ENCODE peak calls at places on chromosomes 16 and 17, in seven cellular contexts. S is MM.1S, E is fibroblast of lung, L is hepatocyte, Y is trophoblast cell, J is neural progenitor cell, M is astrocyte. Q is an unnamed sample.

GRCh38 chr16:82045471-82046178 is 10.6 kb downstream of the HSD17B2 start:
- DNase-seq in S (no peak), E (no peak), L (no peak), Y (no peak), J (peak), M (no peak), Q (no peak)

GRCh38 chr16:83513006-83513755 is 294.6 kb upstream of the HSBP1 start:
- DNase-seq in S (no peak), E (peak), L (no peak), Y (no peak), J (no peak), M (peak), Q (no peak)

GRCh38 chr16:88464447-88465318 is 11.6 kb downstream of the ZFPM1 start:
- DNase-seq in S (no peak), E (peak), L (peak), Y (no peak), J (no peak), M (peak), Q (no peak)

GRCh38 chr16:85720319-85720637 is 30.6 kb downstream of the C16orf74 start:
- DNase-seq in S (no peak), E (no peak), L (no peak), Y (no peak), J (no peak), M (no peak), Q (peak)

GRCh38 chr16:8863594-8864424 is 5.0 kb downstream of the CARHSP1 start:
- DNase-seq in S (no peak), E (no peak), L (peak), Y (no peak), J (peak), M (no peak), Q (no peak)

GRCh38 chr16:31458073-31458834 is 1.0 kb upstream of the ARMC5 start:
- DNase-seq in S (peak), E (no peak), L (peak), Y (peak), J (peak), M (peak), Q (peak)

GRCh38 chr16:28863929-28864886 is 565 bp downstream of the SH2B1 start:
- DNase-seq in S (no peak), E (peak), L (peak), Y (peak), J (peak), M (peak), Q (no peak)

GRCh38 chr16:73140944-73141343 is 93.0 kb upstream of the ZFHX3 start:
- DNase-seq in S (no peak), E (no peak), L (no peak), Y (peak), J (no peak), M (peak), Q (no peak)

GRCh38 chr16:22633794-22634193 is 123.1 kb downstream of the NPIPB5 start:
- DNase-seq in S (no peak), E (no peak), L (no peak), Y (no peak), J (no peak), M (no peak), Q (no peak)

GRCh38 chr17:40538019-40538935 is 27.0 kb downstream of the CCR7 start:
- DNase-seq in S (no peak), E (no peak), L (no peak), Y (no peak), J (no peak), M (no peak), Q (no peak)

GRCh38 chr16:82772215-82772614 is 145.4 kb downstream of the CDH13 start:
- DNase-seq in S (no peak), E (no peak), L (no peak), Y (no peak), J (no peak), M (no peak), Q (no peak)

GRCh38 chr17:36068524-36068923 is 4.5 kb downstream of the CCL18 start:
- DNase-seq in S (no peak), E (no peak), L (no peak), Y (no peak), J (no peak), M (no peak), Q (no peak)

GRCh38 chr17:6555331-6556120 is 829 bp downstream of the PITPNM3 start:
- DNase-seq in S (no peak), E (no peak), L (peak), Y (peak), J (peak), M (peak), Q (peak)

GRCh38 chr16:894841-895240 is 75.9 kb downstream of the LMF1 start:
- DNase-seq in S (no peak), E (no peak), L (no peak), Y (no peak), J (no peak), M (no peak), Q (no peak)

GRCh38 chr16:82979406-82980111 is 352.8 kb downstream of the CDH13 start:
- DNase-seq in S (no peak), E (peak), L (no peak), Y (no peak), J (no peak), M (no peak), Q (no peak)

GRCh38 chr16:28538733-28539596 is at the start of gene NUPR1:
- DNase-seq in S (no peak), E (peak), L (peak), Y (peak), J (no peak), M (peak), Q (peak)

GRCh38 chr17:37358098-37358829 is 17.5 kb upstream of the C17orf78 start:
- DNase-seq in S (peak), E (peak), L (peak), Y (no peak), J (peak), M (peak), Q (peak)

GRCh38 chr17:37359682-37360188 is 16.1 kb upstream of the C17orf78 start:
- DNase-seq in S (no peak), E (no peak), L (no peak), Y (peak), J (no peak), M (no peak), Q (no peak)

GRCh38 chr17:37358830-37359681 is 16.7 kb upstream of the C17orf78 start:
- DNase-seq in S (peak), E (peak), L (peak), Y (peak), J (peak), M (peak), Q (peak)

GRCh38 chr17:37360632-37361031 is 15.2 kb upstream of the C17orf78 start:
- DNase-seq in S (no peak), E (peak), L (no peak), Y (no peak), J (no peak), M (no peak), Q (no peak)

DNA sequence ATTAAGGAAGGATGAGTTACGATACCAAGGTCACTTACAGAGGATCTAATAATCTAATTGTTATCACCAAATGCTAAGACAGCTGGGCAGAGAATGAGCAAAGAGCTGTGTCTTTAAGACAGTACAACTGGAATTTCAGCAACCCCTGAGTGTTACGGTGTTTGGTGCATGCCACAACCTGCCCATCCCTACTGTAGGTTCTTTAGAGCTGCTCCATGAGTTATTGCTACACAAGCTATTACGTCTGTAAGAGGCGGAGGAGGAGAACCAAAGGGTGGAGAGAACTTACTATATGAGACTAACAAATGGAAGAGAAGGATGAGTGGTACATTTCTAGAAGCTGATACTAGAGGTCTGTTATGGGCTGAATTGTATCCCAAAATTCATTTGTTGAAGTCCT is 14.2 kb upstream of the C17orf78 start:
- DNase-seq in S (no peak), E (no peak), L (peak), Y (peak), J (no peak), M (no peak), Q (no peak)
- H3K4me2 ChIP-seq in S (no peak), E (no peak), L (no peak), Y (no peak), J (no peak), M (no peak), Q (no peak)

DNA sequence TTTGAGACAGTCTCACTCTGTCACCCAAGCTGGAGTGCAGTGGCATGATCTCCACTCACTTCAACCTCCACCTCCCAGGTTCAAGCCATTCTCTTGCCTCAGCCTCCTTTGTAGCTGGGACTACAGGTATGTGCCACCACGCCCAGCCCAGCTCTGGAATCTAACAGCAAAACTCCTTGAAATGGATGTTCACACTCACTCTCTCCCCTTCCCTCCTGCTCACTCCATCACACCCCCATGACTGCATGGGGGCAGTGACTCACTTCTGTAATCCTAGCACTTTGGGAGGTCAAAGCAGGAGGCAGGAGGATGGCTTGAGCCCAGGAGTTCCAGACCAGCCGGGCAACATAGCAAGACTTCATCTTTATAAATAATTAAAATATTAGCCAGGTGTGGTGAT is 11.1 kb upstream of the TFAP4 start:
- DNase-seq in S (no peak), E (peak), L (no peak), Y (peak), J (no peak), M (peak), Q (peak)
- H3K4me2 ChIP-seq in S (no peak), E (no peak), L (no peak), Y (no peak), J (no peak), M (peak), Q (no peak)

DNA sequence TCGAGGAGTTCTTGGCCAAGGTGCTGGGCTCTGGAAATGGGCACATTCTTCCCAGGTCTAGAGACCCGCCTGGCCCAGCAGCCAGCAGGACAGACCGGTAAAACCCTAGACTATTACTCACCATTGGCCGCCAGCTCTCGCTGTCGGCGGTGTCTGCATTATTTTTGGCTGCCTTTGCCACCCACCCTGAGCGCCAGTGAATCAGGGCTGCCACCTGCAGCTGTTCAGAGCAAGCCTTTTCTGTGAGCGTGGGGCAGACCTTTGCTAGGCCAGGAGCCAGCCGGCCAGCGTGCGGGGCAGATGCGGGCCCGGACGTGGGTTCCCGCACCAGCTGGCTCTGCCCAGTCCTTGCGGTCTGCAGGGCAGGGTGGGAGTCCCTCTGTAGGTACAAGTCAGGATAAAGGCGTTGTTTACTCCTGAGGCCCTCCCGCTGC is 15.8 kb upstream of the CLEC18A start:
- DNase-seq in S (no peak), E (no peak), L (no peak), Y (no peak), J (no peak), M (peak), Q (no peak)
- H3K4me2 ChIP-seq in S (no peak), E (no peak), L (no peak), Y (no peak), J (no peak), M (no peak), Q (no peak)

DNA sequence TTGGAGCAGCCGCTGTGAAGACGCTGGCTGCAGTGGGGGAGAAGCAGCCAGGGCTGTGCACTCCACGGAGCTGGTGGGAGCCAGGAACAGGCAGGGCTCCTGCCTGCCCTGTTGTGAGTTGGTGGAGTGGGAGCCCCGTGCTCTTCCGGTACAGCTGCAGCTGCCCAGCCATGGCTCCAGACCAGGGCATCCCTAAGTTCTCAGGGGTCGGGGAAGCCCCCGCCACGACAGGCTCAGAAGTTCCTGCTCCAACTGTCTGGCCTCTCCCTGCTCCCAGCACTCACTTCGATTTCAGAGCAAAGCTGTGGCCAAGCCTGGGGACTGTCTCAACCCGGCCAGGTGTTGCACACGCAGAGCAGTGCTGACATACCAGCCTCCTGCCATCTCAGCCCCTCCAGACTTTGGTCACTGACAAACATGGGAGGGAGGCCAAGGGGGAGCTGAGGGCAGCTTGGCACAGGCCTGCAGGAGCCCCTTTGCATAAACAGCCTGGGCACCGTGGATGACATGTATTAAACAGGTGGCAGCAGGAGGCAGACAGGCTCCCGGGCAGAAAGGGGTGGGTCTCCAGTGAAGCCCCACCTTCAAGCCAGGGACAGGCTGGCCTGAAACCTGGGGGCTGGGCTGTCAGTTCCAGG is 13.9 kb upstream of the KDM8 start:
- DNase-seq in S (peak), E (no peak), L (no peak), Y (no peak), J (peak), M (no peak), Q (peak)
- H3K4me2 ChIP-seq in S (peak), E (no peak), L (no peak), Y (no peak), J (no peak), M (no peak), Q (peak)

GRCh38 chr17:49850772-49851386 is 3.0 kb upstream of the TAC4 start:
- DNase-seq in S (peak), E (no peak), L (no peak), Y (peak), J (peak), M (no peak), Q (no peak)

GRCh38 chr17:49848019-49848473 is at the start of gene TAC4:
- DNase-seq in S (no peak), E (no peak), L (no peak), Y (no peak), J (peak), M (no peak), Q (no peak)

GRCh38 chr17:49846938-49847712 is 744 bp downstream of the TAC4 start:
- DNase-seq in S (no peak), E (no peak), L (no peak), Y (no peak), J (no peak), M (no peak), Q (no peak)

GRCh38 chr17:49849711-49850610 is 2.1 kb upstream of the TAC4 start:
- DNase-seq in S (no peak), E (no peak), L (no peak), Y (no peak), J (no peak), M (no peak), Q (no peak)

DNA sequence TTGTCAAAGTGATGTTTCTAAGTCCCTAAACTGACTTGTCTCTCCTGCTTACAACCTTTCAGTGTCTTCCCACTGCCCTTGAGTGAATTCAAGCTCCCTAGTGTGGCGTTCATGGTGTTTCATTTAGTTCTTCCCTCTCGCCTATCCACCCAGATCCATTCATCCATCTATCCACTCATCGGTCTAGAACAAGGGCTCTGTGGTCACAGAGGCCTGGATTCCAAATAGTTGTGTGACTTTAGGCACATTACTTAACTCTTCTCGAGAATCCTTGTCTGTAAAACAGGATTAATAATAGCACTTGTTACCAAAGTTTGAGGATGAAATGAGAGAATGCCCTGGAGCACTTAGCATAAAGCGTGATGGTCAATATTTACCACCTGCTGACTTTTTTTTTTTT is 870 bp upstream of the TAC4 start:
- DNase-seq in S (no peak), E (no peak), L (no peak), Y (no peak), J (no peak), M (no peak), Q (no peak)
- H3K4me2 ChIP-seq in S (no peak), E (no peak), L (no peak), Y (no peak), J (no peak), M (no peak), Q (no peak)

GRCh38 chr17:75771334-75772281 is 6.6 kb upstream of the GALK1 start:
- DNase-seq in S (no peak), E (peak), L (peak), Y (peak), J (no peak), M (no peak), Q (no peak)
- H3K4me2 ChIP-seq in S (no peak), E (no peak), L (peak), Y (no peak), J (no peak), M (no peak), Q (no peak)

DNA sequence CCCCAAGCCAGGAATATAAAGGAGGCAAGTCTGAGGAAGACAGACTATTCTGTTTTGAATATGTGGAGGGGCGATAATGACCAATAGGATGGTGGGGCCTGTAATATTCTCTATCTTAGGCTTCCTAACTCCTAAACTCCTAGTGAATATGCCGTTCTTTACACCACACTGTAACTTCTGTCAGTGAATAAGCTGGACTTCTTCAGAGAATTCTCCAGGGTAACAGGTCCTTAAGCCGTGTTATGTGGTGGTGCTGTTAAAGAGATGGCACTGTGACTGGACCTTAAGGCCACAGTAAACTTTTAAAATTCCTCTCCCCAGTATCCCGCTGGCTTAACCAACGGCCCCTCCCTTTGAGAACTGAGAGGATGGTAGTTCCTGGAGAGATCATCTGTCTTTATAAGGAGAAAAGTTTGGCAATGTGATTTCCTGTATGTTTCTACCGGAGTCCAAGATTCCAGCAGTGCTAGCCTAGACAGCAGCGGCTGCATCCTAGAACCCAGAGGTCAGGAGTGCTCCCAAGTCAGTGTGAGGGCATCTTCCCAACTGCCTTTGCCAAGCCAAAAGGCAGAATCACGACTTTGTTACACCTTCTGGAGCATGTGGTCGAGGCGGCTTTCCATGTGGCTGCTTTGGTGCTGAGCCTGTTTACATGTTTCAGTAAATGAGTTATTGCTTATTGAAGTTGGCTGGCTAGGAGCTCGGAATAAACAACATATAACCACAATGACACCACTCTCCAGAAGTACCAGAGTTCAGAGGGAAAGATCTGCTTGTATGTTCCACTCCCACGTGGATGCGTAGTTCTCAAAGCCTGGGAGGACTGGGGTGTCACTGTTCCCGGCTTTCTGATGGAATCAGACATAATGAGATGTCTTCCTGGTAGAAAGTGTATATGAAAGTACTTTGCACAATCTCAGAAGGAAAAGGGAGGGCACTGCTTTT is 41.0 kb downstream of the TUBD1 start:
- DNase-seq in S (no peak), E (peak), L (peak), Y (no peak), J (no peak), M (peak), Q (no peak)
- H3K4me2 ChIP-seq in S (no peak), E (peak), L (no peak), Y (no peak), J (no peak), M (peak), Q (peak)

GRCh38 chr17:43979671-43980070 is 24.8 kb upstream of the NAGS start:
- DNase-seq in S (no peak), E (no peak), L (no peak), Y (no peak), J (no peak), M (no peak), Q (no peak)

GRCh38 chr17:43978078-43978477 is 24.3 kb upstream of the PYY start:
- DNase-seq in S (no peak), E (no peak), L (no peak), Y (no peak), J (no peak), M (no peak), Q (no peak)

GRCh38 chr17:43976956-43977837 is 23.5 kb upstream of the PYY start:
- DNase-seq in S (no peak), E (no peak), L (no peak), Y (no peak), J (no peak), M (no peak), Q (no peak)

GRCh38 chr17:43975898-43976297 is 22.2 kb upstream of the PYY start:
- DNase-seq in S (no peak), E (no peak), L (no peak), Y (no peak), J (no peak), M (no peak), Q (no peak)

GRCh38 chr17:43979011-43979410 is 25.3 kb upstream of the PYY start:
- DNase-seq in S (no peak), E (no peak), L (no peak), Y (no peak), J (no peak), M (no peak), Q (no peak)
- H3K4me2 ChIP-seq in S (no peak), E (no peak), L (no peak), Y (no peak), J (no peak), M (no peak), Q (no peak)